ENCODE peak calls at places on chromosomes 2 and 18, in five cellular contexts. Z is NT2/D1; M is colonic mucosa; Y is effector memory CD4-positive, alpha-beta T cell; D is CD8-positive, alpha-beta memory T cell. X is an unnamed sample.

GRCh38 chr2:30915485-30915884 is 108.2 kb upstream of the CAPN13 start:
- DNase-seq in D (no peak), Y (no peak), M (peak; percentile 21), Z (peak; percentile 55), X (peak; percentile 74)

GRCh38 chr2:240453461-240454030 is 18.1 kb downstream of the GPC1 start:
- DNase-seq in M (no peak), D (no peak), Y (no peak), Z (no peak), X (peak; percentile 93)

GRCh38 chr18:1311376-1311775 is 406.7 kb downstream of the ADCYAP1 start:
- DNase-seq in Y (no peak), M (no peak), Z (no peak), D (no peak), X (no peak)

GRCh38 chr2:12107849-12108420 is 361.5 kb downstream of the LPIN1 start:
- DNase-seq in Z (no peak), D (no peak), Y (no peak), M (no peak), X (no peak)

GRCh38 chr2:40243581-40243980 is 208.3 kb downstream of the SLC8A1 start:
- DNase-seq in Z (no peak), D (no peak), Y (no peak), M (no peak), X (no peak)

GRCh38 chr2:140273396-140273795 is 1493.2 kb upstream of the NXPH2 start:
- DNase-seq in Z (no peak), Y (no peak), M (no peak), D (no peak), X (no peak)

GRCh38 chr18:76801567-76802505 is 20.5 kb upstream of the ZNF236 start:
- DNase-seq in M (peak; percentile 54), Y (peak; percentile 8), D (peak; percentile 29), Z (no peak), X (peak; percentile 95)

GRCh38 chr2:116769515-116769914 is 1045.0 kb upstream of the DDX18 start:
- DNase-seq in M (no peak), Z (no peak), Y (no peak), D (no peak), X (no peak)

GRCh38 chr2:152884088-152884487 is 165.7 kb downstream of the ARL6IP6 start:
- DNase-seq in D (no peak), Z (no peak), Y (no peak), M (no peak), X (no peak)

GRCh38 chr2:195559431-195559914 is 97.6 kb upstream of the SLC39A10 start:
- DNase-seq in D (peak; percentile 84), Z (peak; percentile 22), Y (peak; percentile 63), M (peak; percentile 46), X (no peak)

GRCh38 chr2:119864318-119864717 is 104.6 kb downstream of the PTPN4 start:
- DNase-seq in Y (no peak), Z (no peak), D (no peak), M (no peak), X (no peak)

GRCh38 chr2:221197223-221197622 is 374.9 kb downstream of the EPHA4 start:
- DNase-seq in M (no peak), Z (no peak), D (no peak), Y (no peak), X (no peak)

DNA sequence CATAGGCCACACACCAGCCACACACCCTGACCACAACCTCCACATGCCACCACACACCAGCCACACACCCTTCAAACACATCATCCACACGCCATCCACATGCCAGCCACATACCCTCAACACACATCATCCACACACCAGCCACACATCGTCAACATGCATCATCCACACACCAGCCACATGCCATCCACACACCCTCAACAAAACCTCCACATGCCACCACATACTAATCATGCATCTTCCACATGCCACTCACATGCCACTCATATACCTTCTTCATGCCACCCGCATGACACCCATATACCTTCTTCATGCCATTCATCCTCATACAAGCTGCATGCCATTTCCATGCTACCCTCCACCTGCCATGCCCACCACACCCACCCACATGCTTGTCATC is 12.4 kb downstream of the TNS1 start:
- DNase-seq in Y (no peak), M (no peak), D (no peak), Z (no peak), X (no peak)
- H3K4me3 ChIP-seq in Y (no peak overlapping the region), M (no peak overlapping the region), D (no peak overlapping the region), Z (no peak overlapping the region), X (no peak overlapping the region)

GRCh38 chr18:58416014-58416703 is 212.7 kb downstream of the ALPK2 start:
- DNase-seq in Z (no peak), Y (no peak), D (no peak), M (no peak), X (no peak)
- H3K27me3 ChIP-seq in Z (no peaks in the 10 kb centered on the region), Y (no peaks in the 10 kb centered on the region), D (no peaks in the 10 kb centered on the region), M (no peaks in the 10 kb centered on the region), X (no peaks in the 10 kb centered on the region)

GRCh38 chr18:2845175-2845574 is 1.6 kb upstream of the EMILIN2 start:
- DNase-seq in D (no peak), Z (no peak), Y (no peak), M (no peak), X (no peak)
- H3K36me3 ChIP-seq in D (no peaks in the 10 kb centered on the region), Z (peaks cover 13% of the 10 kb centered on the region), Y (no peaks in the 10 kb centered on the region), M (no peaks in the 10 kb centered on the region), X (no peaks in the 10 kb centered on the region)

GRCh38 chr2:200586644-200586975 is 796 bp downstream of the AOX1 start:
- DNase-seq in M (no peak), D (no peak), Z (no peak), Y (no peak), X (no peak)
- H3K4me3 ChIP-seq in M (no peak overlapping the region), D (no peak overlapping the region), Z (peak overlapping the region; percentile 61), Y (no peak overlapping the region), X (peak overlapping the region; percentile 61)

GRCh38 chr2:201120500-201120899 is 4.5 kb downstream of the CFLAR start:
- DNase-seq in Y (no peak), M (no peak), Z (no peak), D (no peak), X (no peak)
- H3K27me3 ChIP-seq in Y (no peaks in the 10 kb centered on the region), M (no peaks in the 10 kb centered on the region), Z (no peaks in the 10 kb centered on the region), D (no peaks in the 10 kb centered on the region), X (no peaks in the 10 kb centered on the region)

GRCh38 chr2:101832114-101832513 is 134.6 kb downstream of the MAP4K4 start:
- DNase-seq in Y (no peak), Z (no peak), M (no peak), D (no peak), X (no peak)
- H3K36me3 ChIP-seq in Y (peaks cover 37% of the 10 kb centered on the region), Z (peaks cover 84% of the 10 kb centered on the region), M (no peaks in the 10 kb centered on the region), D (peaks cover 30% of the 10 kb centered on the region), X (peaks cover 15% of the 10 kb centered on the region)

GRCh38 chr2:178477443-178478099 is 829 bp downstream of the FKBP7 start:
- DNase-seq in M (no peak), Z (no peak), D (no peak), Y (no peak), X (no peak)
- H3K4me3 ChIP-seq in M (peak overlapping the region; percentile 42), Z (peak overlapping the region; percentile 81), D (peak overlapping the region; percentile 98), Y (no peak overlapping the region), X (peak overlapping the region; percentile 77)

DNA sequence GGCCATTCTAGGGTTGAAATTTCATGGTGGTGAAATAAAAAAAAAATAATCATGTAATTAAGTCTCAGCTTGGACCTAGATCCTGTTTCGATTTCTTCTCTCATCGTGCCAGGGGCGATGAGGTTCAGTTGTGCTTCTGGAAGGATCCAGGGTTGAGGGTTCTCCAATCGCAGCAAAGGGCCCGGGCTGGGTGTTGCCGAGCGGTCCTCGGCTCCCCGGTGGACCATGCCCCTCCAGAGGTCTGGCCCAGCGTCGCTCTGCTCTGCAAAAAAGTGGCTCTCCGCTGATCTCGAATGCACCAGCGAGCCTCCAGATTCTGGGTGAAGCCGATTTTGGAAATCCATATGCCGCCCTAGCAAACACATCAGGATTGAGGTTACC is 39.0 kb downstream of the EN1 start:
- DNase-seq in D (no peak), Y (no peak), M (no peak), Z (peak; percentile 20), X (peak; percentile 77)
- H3K27me3 ChIP-seq in D (peaks cover 3% of the 10 kb centered on the region), Y (peaks cover 4% of the 10 kb centered on the region), M (peaks cover 5% of the 10 kb centered on the region), Z (no peaks in the 10 kb centered on the region), X (no peaks in the 10 kb centered on the region)